ENCODE peak calls at places on chromosomes 16 and 17, in six cellular contexts. One of them, this sample, is unnamed.

GRCh38 chr17:13562271-13562800 is 39.4 kb downstream of the HS3ST3A1 start:
- DNase-seq in AG04450: no peak
- DNase-seq in tibial artery: no peak
- DNase-seq in PC-3: peak
- DNase-seq in MM.1S: no peak
- DNase-seq in lung: peak
- DNase-seq in this sample: peak

GRCh38 chr16:54750249-54750648 is 180.4 kb upstream of the IRX5 start:
- DNase-seq in AG04450: no peak
- DNase-seq in tibial artery: no peak
- DNase-seq in PC-3: no peak
- DNase-seq in MM.1S: no peak
- DNase-seq in lung: no peak
- DNase-seq in this sample: no peak

GRCh38 chr16:67296422-67296821 is 17.1 kb downstream of the PLEKHG4 start:
- DNase-seq in AG04450: no peak
- DNase-seq in tibial artery: no peak
- DNase-seq in PC-3: peak
- DNase-seq in MM.1S: no peak
- DNase-seq in lung: no peak
- DNase-seq in this sample: peak

GRCh38 chr17:76547183-76547641 is 7.4 kb downstream of the PRCD start:
- DNase-seq in AG04450: no peak
- DNase-seq in tibial artery: no peak
- DNase-seq in PC-3: peak
- DNase-seq in MM.1S: peak
- DNase-seq in lung: peak
- DNase-seq in this sample: peak

GRCh38 chr16:56510544-56510943 is 9.3 kb downstream of the BBS2 start:
- DNase-seq in AG04450: no peak
- DNase-seq in tibial artery: no peak
- DNase-seq in PC-3: no peak
- DNase-seq in MM.1S: no peak
- DNase-seq in lung: no peak
- DNase-seq in this sample: no peak

GRCh38 chr16:72785886-72786285 is 262.0 kb downstream of the ZFHX3 start:
- DNase-seq in AG04450: no peak
- DNase-seq in tibial artery: no peak
- DNase-seq in PC-3: no peak
- DNase-seq in MM.1S: no peak
- DNase-seq in lung: no peak
- DNase-seq in this sample: peak

GRCh38 chr16:55569025-55569424 is 2.5 kb downstream of the CAPNS2 start:
- DNase-seq in AG04450: no peak
- DNase-seq in tibial artery: no peak
- DNase-seq in PC-3: no peak
- DNase-seq in MM.1S: no peak
- DNase-seq in lung: no peak
- DNase-seq in this sample: peak

GRCh38 chr16:20971420-20971819 is 70.8 kb downstream of the LYRM1 start:
- DNase-seq in AG04450: no peak
- DNase-seq in tibial artery: no peak
- DNase-seq in PC-3: peak
- DNase-seq in MM.1S: no peak
- DNase-seq in lung: no peak
- DNase-seq in this sample: no peak

GRCh38 chr16:13471036-13471435 is 448.9 kb upstream of the ERCC4 start:
- DNase-seq in AG04450: no peak
- DNase-seq in tibial artery: no peak
- DNase-seq in PC-3: no peak
- DNase-seq in MM.1S: peak
- DNase-seq in lung: no peak
- DNase-seq in this sample: no peak

GRCh38 chr17:47860396-47860795 is 9.4 kb upstream of the SP6 start:
- DNase-seq in AG04450: no peak
- DNase-seq in tibial artery: no peak
- DNase-seq in PC-3: no peak
- DNase-seq in MM.1S: no peak
- DNase-seq in lung: no peak
- DNase-seq in this sample: no peak

GRCh38 chr16:57899771-57900661 is 70.9 kb downstream of the CNGB1 start:
- DNase-seq in AG04450: peak
- DNase-seq in tibial artery: peak
- DNase-seq in PC-3: peak
- DNase-seq in MM.1S: peak
- DNase-seq in lung: peak
- DNase-seq in this sample: peak

GRCh38 chr17:81976332-81977210 is 858 bp upstream of the ASPSCR1 start:
- DNase-seq in AG04450: no peak
- DNase-seq in tibial artery: no peak
- DNase-seq in PC-3: peak
- DNase-seq in MM.1S: no peak
- DNase-seq in lung: peak
- DNase-seq in this sample: no peak

GRCh38 chr17:39548494-39548893 is 59.2 kb downstream of the NEUROD2 start:
- DNase-seq in AG04450: no peak
- DNase-seq in tibial artery: no peak
- DNase-seq in PC-3: no peak
- DNase-seq in MM.1S: no peak
- DNase-seq in lung: no peak
- DNase-seq in this sample: peak

GRCh38 chr17:82238562-82239201 is 9.8 kb downstream of the SLC16A3 start:
- DNase-seq in AG04450: no peak
- DNase-seq in tibial artery: peak
- DNase-seq in PC-3: peak
- DNase-seq in MM.1S: no peak
- DNase-seq in lung: peak
- DNase-seq in this sample: peak

GRCh38 chr16:69326172-69326873 is 4.1 kb downstream of the PDF start:
- DNase-seq in AG04450: no peak
- DNase-seq in tibial artery: no peak
- DNase-seq in PC-3: no peak
- DNase-seq in MM.1S: no peak
- DNase-seq in lung: no peak
- DNase-seq in this sample: no peak
- H3K4me3 ChIP-seq in AG04450: no peak
- H3K4me3 ChIP-seq in tibial artery: no peak
- H3K4me3 ChIP-seq in PC-3: peak
- H3K4me3 ChIP-seq in MM.1S: no peak
- H3K4me3 ChIP-seq in lung: no peak
- H3K4me3 ChIP-seq in this sample: no peak

GRCh38 chr17:29867643-29868181 is 62.3 kb downstream of the SSH2 start:
- DNase-seq in AG04450: no peak
- DNase-seq in tibial artery: no peak
- DNase-seq in PC-3: peak
- DNase-seq in MM.1S: no peak
- DNase-seq in lung: no peak
- DNase-seq in this sample: no peak
- TF ChIP-seq CTCF in AG04450: peak
- TF ChIP-seq CTCF in tibial artery: no peak
- TF ChIP-seq CTCF in PC-3: peak
- TF ChIP-seq CTCF in MM.1S: peak
- TF ChIP-seq CTCF in lung: no peak
- TF ChIP-seq CTCF in this sample: peak

DNA sequence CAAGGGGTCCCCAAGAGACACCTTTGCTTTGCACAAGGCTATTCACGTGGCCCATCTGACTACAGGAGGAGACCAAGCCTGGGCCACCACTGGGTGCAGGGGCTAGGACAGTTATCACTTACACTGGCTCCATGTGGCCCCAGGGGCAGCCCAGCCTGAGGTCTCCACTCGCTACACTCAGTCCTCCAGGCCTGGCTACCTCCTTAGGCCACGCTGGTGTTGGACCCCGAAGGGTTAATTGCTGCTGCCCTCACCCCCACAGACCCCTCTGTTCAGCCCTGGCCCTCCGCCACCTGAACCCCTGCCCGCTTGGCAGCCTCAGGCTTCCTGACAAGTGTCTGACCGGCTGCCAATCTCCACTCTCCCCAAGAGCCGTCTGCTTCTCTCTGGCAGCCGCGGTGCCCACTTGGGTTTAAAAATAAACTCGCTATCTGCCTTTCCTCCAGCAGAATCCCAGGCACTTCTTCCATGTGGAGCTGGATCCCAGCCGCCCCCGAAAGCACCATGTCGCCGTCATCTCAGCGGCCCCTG is 27.8 kb downstream of the ADAM11 start:
- DNase-seq in AG04450: no peak
- DNase-seq in tibial artery: no peak
- DNase-seq in PC-3: no peak
- DNase-seq in MM.1S: no peak
- DNase-seq in lung: no peak
- DNase-seq in this sample: no peak
- H3K4me3 ChIP-seq in AG04450: no peak
- H3K4me3 ChIP-seq in tibial artery: no peak
- H3K4me3 ChIP-seq in PC-3: no peak
- H3K4me3 ChIP-seq in MM.1S: no peak
- H3K4me3 ChIP-seq in lung: no peak
- H3K4me3 ChIP-seq in this sample: no peak

GRCh38 chr17:7133424-7133823 is 18.8 kb upstream of the ASGR2 start:
- DNase-seq in AG04450: no peak
- DNase-seq in tibial artery: peak
- DNase-seq in PC-3: no peak
- DNase-seq in MM.1S: peak
- DNase-seq in lung: peak
- DNase-seq in this sample: no peak
- TF ChIP-seq CTCF in AG04450: peak
- TF ChIP-seq CTCF in tibial artery: no peak
- TF ChIP-seq CTCF in PC-3: peak
- TF ChIP-seq CTCF in MM.1S: peak
- TF ChIP-seq CTCF in lung: no peak
- TF ChIP-seq CTCF in this sample: peak

GRCh38 chr17:31510273-31511175 is 119.0 kb downstream of the RAB11FIP4 start:
- DNase-seq in AG04450: no peak
- DNase-seq in tibial artery: no peak
- DNase-seq in PC-3: no peak
- DNase-seq in MM.1S: no peak
- DNase-seq in lung: no peak
- DNase-seq in this sample: no peak
- H3K4me3 ChIP-seq in AG04450: no peak
- H3K4me3 ChIP-seq in tibial artery: no peak
- H3K4me3 ChIP-seq in PC-3: no peak
- H3K4me3 ChIP-seq in MM.1S: no peak
- H3K4me3 ChIP-seq in lung: no peak
- H3K4me3 ChIP-seq in this sample: no peak

GRCh38 chr16:85206472-85207356 is 94.4 kb upstream of the CIBAR2 start:
- DNase-seq in AG04450: no peak
- DNase-seq in tibial artery: peak
- DNase-seq in PC-3: no peak
- DNase-seq in MM.1S: no peak
- DNase-seq in lung: no peak
- DNase-seq in this sample: no peak

GRCh38 chr16:85203462-85203813 is 91.2 kb upstream of the CIBAR2 start:
- DNase-seq in AG04450: no peak
- DNase-seq in tibial artery: no peak
- DNase-seq in PC-3: peak
- DNase-seq in MM.1S: no peak
- DNase-seq in lung: no peak
- DNase-seq in this sample: no peak

GRCh38 chr16:85205747-85206471 is 93.6 kb upstream of the CIBAR2 start:
- DNase-seq in AG04450: no peak
- DNase-seq in tibial artery: no peak
- DNase-seq in PC-3: no peak
- DNase-seq in MM.1S: no peak
- DNase-seq in lung: no peak
- DNase-seq in this sample: no peak

GRCh38 chr16:85202631-85203461 is 90.6 kb upstream of the CIBAR2 start:
- DNase-seq in AG04450: peak
- DNase-seq in tibial artery: peak
- DNase-seq in PC-3: no peak
- DNase-seq in MM.1S: no peak
- DNase-seq in lung: peak
- DNase-seq in this sample: peak

GRCh38 chr16:85204242-85205010 is 92.2 kb upstream of the CIBAR2 start:
- DNase-seq in AG04450: peak
- DNase-seq in tibial artery: no peak
- DNase-seq in PC-3: no peak
- DNase-seq in MM.1S: no peak
- DNase-seq in lung: no peak
- DNase-seq in this sample: peak
- TF ChIP-seq CTCF in AG04450: no peak
- TF ChIP-seq CTCF in tibial artery: no peak
- TF ChIP-seq CTCF in PC-3: no peak
- TF ChIP-seq CTCF in MM.1S: no peak
- TF ChIP-seq CTCF in lung: no peak
- TF ChIP-seq CTCF in this sample: no peak

GRCh38 chr16:46972429-46972970 is 974 bp downstream of the DNAJA2 start:
- DNase-seq in AG04450: no peak
- DNase-seq in tibial artery: no peak
- DNase-seq in PC-3: peak
- DNase-seq in MM.1S: peak
- DNase-seq in lung: no peak
- DNase-seq in this sample: peak

GRCh38 chr16:46973457-46974324 is at the start of gene DNAJA2:
- DNase-seq in AG04450: peak
- DNase-seq in tibial artery: peak
- DNase-seq in PC-3: peak
- DNase-seq in MM.1S: peak
- DNase-seq in lung: peak
- DNase-seq in this sample: peak

GRCh38 chr16:46971271-46971670 is 2.2 kb downstream of the DNAJA2 start:
- DNase-seq in AG04450: no peak
- DNase-seq in tibial artery: no peak
- DNase-seq in PC-3: no peak
- DNase-seq in MM.1S: no peak
- DNase-seq in lung: no peak
- DNase-seq in this sample: no peak

GRCh38 chr16:46974352-46974751 is 878 bp upstream of the DNAJA2 start:
- DNase-seq in AG04450: no peak
- DNase-seq in tibial artery: no peak
- DNase-seq in PC-3: no peak
- DNase-seq in MM.1S: peak
- DNase-seq in lung: no peak
- DNase-seq in this sample: no peak

DNA sequence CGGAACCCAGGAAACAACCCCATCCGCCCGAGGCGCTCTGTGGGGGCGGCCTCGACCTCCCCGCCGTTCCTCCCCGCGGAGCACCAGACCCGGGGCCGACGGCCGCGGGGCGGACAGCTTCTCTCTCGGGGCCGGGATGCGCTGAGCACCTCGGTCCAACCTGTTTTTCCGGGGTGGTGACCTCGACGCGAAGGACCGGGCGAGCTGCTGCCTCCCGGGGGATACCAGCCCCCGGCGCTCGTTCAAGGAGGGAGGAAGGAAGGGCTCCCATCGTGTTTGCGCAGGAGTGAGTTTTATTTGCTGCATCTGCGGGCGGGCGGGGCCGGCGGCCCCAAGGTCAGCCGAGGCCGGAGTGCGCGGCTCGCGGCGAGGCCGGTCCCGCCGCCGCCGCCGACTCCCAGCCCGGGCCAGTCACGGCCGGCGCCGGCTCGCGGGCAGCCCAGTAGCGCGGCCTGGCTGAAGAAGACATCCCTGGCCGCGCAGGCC is 460 bp downstream of the DNAJA2 start:
- DNase-seq in AG04450: no peak
- DNase-seq in tibial artery: peak
- DNase-seq in PC-3: peak
- DNase-seq in MM.1S: peak
- DNase-seq in lung: peak
- DNase-seq in this sample: no peak
- H3K4me3 ChIP-seq in AG04450: peak
- H3K4me3 ChIP-seq in tibial artery: peak
- H3K4me3 ChIP-seq in PC-3: peak
- H3K4me3 ChIP-seq in MM.1S: peak
- H3K4me3 ChIP-seq in lung: peak
- H3K4me3 ChIP-seq in this sample: peak

GRCh38 chr16:77310877-77311276 is 111.7 kb downstream of the SYCE1L start:
- DNase-seq in AG04450: no peak
- DNase-seq in tibial artery: no peak
- DNase-seq in PC-3: no peak
- DNase-seq in MM.1S: no peak
- DNase-seq in lung: no peak
- DNase-seq in this sample: no peak
- TF ChIP-seq CTCF in AG04450: no peak
- TF ChIP-seq CTCF in tibial artery: no peak
- TF ChIP-seq CTCF in PC-3: no peak
- TF ChIP-seq CTCF in MM.1S: no peak
- TF ChIP-seq CTCF in lung: no peak
- TF ChIP-seq CTCF in this sample: no peak

This sample was measured in astrocyte of the spinal cord.